ENCODE peak calls at places on chromosomes 16 and 17, in ten cellular contexts. U is left ventricle myocardium inferior; I is RWPE1; Q is H1; L is stimulated activated naive CD8-positive, alpha-beta T cell treated with anti-CD3 and anti-CD28 coated beads, Interleukin-15, Interleukin-2, amounts not matched to agents 100 U/mL and 50 U/mL, for 24 hours; R is ACHN; S is iris pigment epithelial cell; T is right cardiac atrium; Y is effector CD4-positive, alpha-beta T cell; Z is AG10803. X is an unnamed sample.

GRCh38 chr16:79336437-79337229 is 263.9 kb downstream of the MAF start:
- DNase-seq in U (no peak), I (no peak), Q (no peak), L (no peak), R (no peak), S (no peak), T (no peak), Y (no peak), Z (no peak), X (no peak)

GRCh38 chr16:72198021-72198420 is 26.1 kb upstream of the PMFBP1 start:
- DNase-seq in U (no peak), I (no peak), Q (no peak), L (no peak), R (no peak), S (peak), T (no peak), Y (no peak), Z (peak), X (no peak)

GRCh38 chr16:81752225-81752875 is 26.7 kb upstream of the PLCG2 start:
- DNase-seq in U (peak), I (no peak), Q (no peak), L (peak), R (no peak), S (peak), T (peak), Y (no peak), Z (peak), X (peak)

GRCh38 chr17:28725166-28725659 is 820 bp downstream of the TLCD1 start:
- DNase-seq in U (no peak), I (no peak), Q (no peak), L (no peak), R (peak), S (peak), T (peak), Y (no peak), Z (peak), X (peak)

GRCh38 chr17:79802736-79803420 is 6.0 kb upstream of the CBX8 start:
- DNase-seq in U (no peak), I (no peak), Q (peak), L (no peak), R (no peak), S (no peak), T (no peak), Y (no peak), Z (no peak), X (no peak)

GRCh38 chr17:61174310-61174709 is 225.3 kb upstream of the TBX2 start:
- DNase-seq in U (no peak), I (no peak), Q (no peak), L (no peak), R (no peak), S (no peak), T (no peak), Y (no peak), Z (no peak), X (no peak)

GRCh38 chr17:7929158-7930029 is at the start of gene KCNAB3:
- DNase-seq in U (peak), I (peak), Q (peak), L (peak), R (no peak), S (peak), T (peak), Y (peak), Z (peak), X (no peak)

GRCh38 chr17:9890124-9890523 is 14.9 kb downstream of the RCVRN start:
- DNase-seq in U (no peak), I (peak), Q (peak), L (peak), R (peak), S (peak), T (no peak), Y (no peak), Z (no peak), X (no peak)

GRCh38 chr17:78910885-78911284 is 7.9 kb upstream of the CEP295NL start:
- DNase-seq in U (no peak), I (no peak), Q (no peak), L (no peak), R (no peak), S (no peak), T (peak), Y (no peak), Z (no peak), X (no peak)

GRCh38 chr17:60155815-60156214 is 6.0 kb downstream of the CA4 start:
- DNase-seq in U (no peak), I (no peak), Q (no peak), L (no peak), R (no peak), S (no peak), T (no peak), Y (no peak), Z (no peak), X (no peak)

GRCh38 chr17:77865109-77865611 is 93.3 kb upstream of the TNRC6C start:
- DNase-seq in U (no peak), I (no peak), Q (no peak), L (no peak), R (no peak), S (no peak), T (peak), Y (no peak), Z (peak), X (no peak)

GRCh38 chr17:29042679-29043538 is at the start of gene PIPOX:
- DNase-seq in U (no peak), I (no peak), Q (peak), L (peak), R (peak), S (peak), T (peak), Y (no peak), Z (no peak), X (no peak)